ENCODE peak calls at places on chromosome 22, in four cellular contexts. P is K562, S is sigmoid colon, C is stomach. T is an unnamed sample.

GRCh38 chr22:27476729-27477128 is 324.8 kb downstream of the MN1 start:
- DNase-seq in P (no peak), S (no peak), C (no peak), T (peak; percentile 30)

GRCh38 chr22:22958621-22959020 is 71.0 kb downstream of the IGLL5 start:
- DNase-seq in S (no peak), P (no peak), C (no peak), T (no peak)

GRCh38 chr22:20550851-20551744 is 43.7 kb downstream of the MED15 start:
- DNase-seq in S (peak; percentile 83), P (no peak), C (no peak), T (no peak)

GRCh38 chr22:26711205-26711958 is 54.0 kb downstream of the MIAT start:
- DNase-seq in C (peak; percentile 26), P (no peak), S (no peak), T (no peak)

GRCh38 chr22:17712441-17712840 is 61.8 kb downstream of the BID start:
- DNase-seq in P (no peak), C (no peak), S (no peak), T (no peak)

GRCh38 chr22:35995772-35996171 is 32.9 kb downstream of the RBFOX2 start:
- DNase-seq in S (peak; percentile 95), C (peak; percentile 50), P (peak; percentile 18), T (no peak)

GRCh38 chr22:26479792-26480610 is 3.6 kb downstream of the HPS4 start:
- DNase-seq in C (no peak), P (peak; percentile 35), S (no peak), T (no peak)

GRCh38 chr22:32765117-32765618 is 36.3 kb upstream of the TIMP3 start:
- DNase-seq in P (no peak), S (no peak), C (no peak), T (no peak)

GRCh38 chr22:35940166-35940565 is 88.5 kb downstream of the RBFOX2 start:
- DNase-seq in P (no peak), S (no peak), C (no peak), T (no peak)

GRCh38 chr22:31613286-31613903 is 48.6 kb downstream of the PISD start:
- DNase-seq in P (no peak), C (no peak), S (peak; percentile 52), T (peak; percentile 74)

GRCh38 chr22:19224985-19225384 is 46.4 kb upstream of the SLC25A1 start:
- DNase-seq in P (no peak), C (no peak), S (no peak), T (no peak)

GRCh38 chr22:36828815-36829214 is 12.0 kb upstream of the PVALB start:
- DNase-seq in S (no peak), C (no peak), P (peak; percentile 15), T (no peak)

GRCh38 chr22:22663861-22664800 is 19.7 kb downstream of the GGTLC2 start:
- DNase-seq in C (no peak), P (no peak), S (no peak), T (no peak)

GRCh38 chr22:46073683-46074504 is 76.4 kb upstream of the PPARA start:
- DNase-seq in C (peak; percentile 43), S (peak; percentile 89), P (no peak), T (peak; percentile 31)

GRCh38 chr22:21443057-21443734 is 24.0 kb upstream of the TMEM191C start:
- DNase-seq in S (peak; percentile 49), C (peak; percentile 22), P (no peak), T (peak; percentile 15)

GRCh38 chr22:18076060-18076497 is 1.7 kb upstream of the PEX26 start:
- DNase-seq in C (peak; percentile 60), S (peak; percentile 88), P (peak; percentile 89), T (peak; percentile 64)

GRCh38 chr22:17198188-17199130 is 20.8 kb downstream of the ADA2 start:
- DNase-seq in C (no peak), S (no peak), P (peak; percentile 35), T (peak; percentile 50)

GRCh38 chr22:37187891-37188761 is at the start of gene C1QTNF6:
- DNase-seq in P (no peak), C (peak; percentile 43), S (peak; percentile 68), T (no peak)

GRCh38 chr22:39532215-39533071 is at the start of gene RPS19BP1:
- DNase-seq in C (peak; percentile 100), S (peak; percentile 100), P (peak; percentile 99), T (peak; percentile 99)

GRCh38 chr22:18119409-18120110 is 9.0 kb downstream of the TUBA8 start:
- DNase-seq in P (no peak), C (peak; percentile 50), S (no peak), T (no peak)

GRCh38 chr22:40953446-40953845 is 2.3 kb downstream of the RBX1 start:
- DNase-seq in S (no peak), C (no peak), P (no peak), T (no peak)

GRCh38 chr22:30875481-30876215 is 92.9 kb downstream of the MORC2 start:
- DNase-seq in P (no peak), C (no peak), S (peak; percentile 62), T (no peak)

GRCh38 chr22:40107244-40107643 is 70.5 kb upstream of the TNRC6B start:
- DNase-seq in C (no peak), P (no peak), S (no peak), T (no peak)

GRCh38 chr22:26674211-26675190 is 17.1 kb downstream of the MIAT start:
- DNase-seq in S (no peak), P (peak; percentile 36), C (no peak), T (no peak)

GRCh38 chr22:38336699-38337098 is 19.5 kb upstream of the CSNK1E start:
- DNase-seq in P (no peak), S (no peak), C (no peak), T (no peak)
- H3K4me3 ChIP-seq in P (peak overlapping the region; percentile 45), S (no peak overlapping the region), C (peak overlapping the region; percentile 44), T (peak overlapping the region; percentile 55)

DNA sequence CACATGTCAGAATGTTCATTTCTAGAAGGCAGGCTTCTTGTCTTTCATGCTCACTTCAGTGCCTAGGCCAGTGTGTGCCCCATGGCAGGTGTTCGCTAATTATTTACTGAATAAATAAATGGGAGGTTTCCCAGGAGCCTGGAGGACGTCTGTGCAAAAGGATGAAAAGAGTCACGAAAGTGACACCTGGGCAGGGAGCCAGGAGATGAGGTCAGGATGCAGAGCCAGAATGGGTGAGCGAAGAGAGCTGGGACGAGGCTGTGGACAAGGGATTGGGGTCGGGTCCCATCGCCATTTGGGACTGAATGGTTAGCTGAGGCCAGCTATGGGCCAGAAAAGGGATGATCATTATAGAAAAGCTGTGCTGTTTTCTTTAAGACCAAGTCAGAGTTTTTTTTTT is 560.4 kb downstream of the TBC1D22A start:
- DNase-seq in P (no peak), S (no peak), C (no peak), T (no peak)
- TF ChIP-seq POLR2A in P (no peak), S (no peak), C (no peak), T (no peak)

DNA sequence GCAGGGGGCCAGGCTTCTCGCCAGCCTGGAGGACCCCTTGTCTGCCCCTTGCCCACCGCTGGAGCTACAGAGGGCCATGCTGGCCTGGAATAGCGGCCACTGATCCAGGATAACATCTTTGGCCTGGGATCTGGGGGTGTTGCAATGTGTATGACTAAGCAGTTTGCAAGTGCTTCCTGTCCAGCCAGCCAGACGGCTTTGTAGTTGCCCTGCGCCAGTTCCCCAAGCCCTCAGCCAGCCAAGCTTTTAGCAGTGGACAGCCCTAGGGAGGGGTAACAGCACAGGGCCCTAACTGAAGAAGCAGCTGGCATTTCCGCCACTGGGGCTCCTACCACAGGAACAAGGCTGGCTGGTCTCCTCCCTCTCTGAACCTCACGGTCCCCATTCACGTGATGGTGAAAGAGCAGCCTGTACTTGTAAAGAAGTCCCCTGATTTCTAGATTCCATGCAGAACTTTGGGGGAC is 32.1 kb downstream of the UQCR10 start:
- DNase-seq in P (peak; percentile 84), S (peak; percentile 94), C (peak; percentile 95), T (no peak)
- TF ChIP-seq EP300 in P (peak; percentile 71), S (no peak), C (no peak), T (no peak)

DNA sequence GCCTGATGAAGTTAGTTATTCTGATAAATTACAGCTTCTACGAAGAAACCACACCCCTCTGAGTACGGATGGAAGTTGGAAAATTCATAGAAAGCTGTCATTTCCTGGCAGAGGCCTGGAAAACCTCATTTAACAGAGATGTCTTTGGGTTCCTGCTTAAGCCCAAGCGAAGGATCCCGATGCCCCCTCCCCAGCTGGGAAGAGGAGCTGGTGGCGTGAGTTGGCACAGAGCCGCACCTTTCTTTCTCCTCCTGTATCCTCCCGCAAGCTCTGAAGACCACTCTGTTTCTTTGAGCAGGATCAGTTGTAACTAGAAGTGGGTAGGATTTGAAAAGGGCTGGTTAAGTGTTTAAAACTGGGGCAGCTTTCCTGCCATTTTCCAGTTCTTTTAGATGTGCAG is 62.7 kb downstream of the PARVB start:
- DNase-seq in P (no peak), C (no peak), S (no peak), T (no peak)
- H3K4me3 ChIP-seq in P (no peak overlapping the region), C (no peak overlapping the region), S (no peak overlapping the region), T (no peak overlapping the region)

GRCh38 chr22:49768077-49768476 is 59.6 kb downstream of the BRD1 start:
- DNase-seq in P (no peak), C (no peak), S (peak; percentile 32), T (peak; percentile 67)

GRCh38 chr22:49768511-49768910 is 59.2 kb downstream of the BRD1 start:
- DNase-seq in C (no peak), P (no peak), S (peak; percentile 60), T (peak; percentile 70)

GRCh38 chr22:49765951-49766350 is 61.7 kb downstream of the BRD1 start:
- DNase-seq in S (peak; percentile 56), C (peak; percentile 17), P (no peak), T (peak; percentile 78)

GRCh38 chr22:49768961-49769690 is 58.5 kb downstream of the BRD1 start:
- DNase-seq in S (peak; percentile 70), P (no peak), C (no peak), T (peak; percentile 89)

DNA sequence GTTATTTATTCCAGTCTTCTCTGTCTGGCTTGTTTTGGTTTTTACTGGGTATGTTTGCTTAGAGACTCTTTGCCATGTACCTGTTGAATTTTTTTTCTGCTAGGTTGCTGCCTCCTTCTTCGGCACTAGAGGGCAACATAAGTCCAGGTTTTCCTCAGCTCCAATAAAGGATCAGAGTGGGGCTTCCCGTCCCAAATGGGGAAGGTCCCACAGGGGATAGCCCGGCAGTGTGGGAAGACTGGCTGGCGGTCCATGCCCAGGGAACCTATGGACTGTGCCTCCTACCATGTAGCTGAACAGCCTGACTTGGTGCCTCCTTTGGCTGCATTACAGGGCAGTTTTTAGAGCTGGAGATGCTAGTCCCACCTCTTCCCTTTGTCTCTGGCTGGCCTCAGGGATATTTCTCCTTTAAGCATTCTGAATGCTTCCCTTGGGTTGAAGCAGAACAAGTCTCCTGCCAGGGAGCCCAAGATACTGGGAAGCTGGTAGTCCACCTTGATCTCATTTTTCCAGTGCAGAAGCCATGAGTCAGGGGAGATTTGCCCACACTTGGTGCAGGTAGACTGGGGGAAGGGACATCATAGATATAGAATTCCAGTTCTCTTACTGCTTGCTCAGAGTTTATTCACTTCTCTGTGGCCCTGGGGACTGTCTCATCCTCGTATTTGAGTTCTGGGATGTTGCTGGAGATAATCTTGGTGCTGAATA is 60.2 kb downstream of the BRD1 start:
- DNase-seq in P (peak; percentile 55), S (peak; percentile 61), C (no peak), T (peak; percentile 33)
- TF ChIP-seq POLR2A in P (no peak), S (no peak), C (no peak), T (no peak)

DNA sequence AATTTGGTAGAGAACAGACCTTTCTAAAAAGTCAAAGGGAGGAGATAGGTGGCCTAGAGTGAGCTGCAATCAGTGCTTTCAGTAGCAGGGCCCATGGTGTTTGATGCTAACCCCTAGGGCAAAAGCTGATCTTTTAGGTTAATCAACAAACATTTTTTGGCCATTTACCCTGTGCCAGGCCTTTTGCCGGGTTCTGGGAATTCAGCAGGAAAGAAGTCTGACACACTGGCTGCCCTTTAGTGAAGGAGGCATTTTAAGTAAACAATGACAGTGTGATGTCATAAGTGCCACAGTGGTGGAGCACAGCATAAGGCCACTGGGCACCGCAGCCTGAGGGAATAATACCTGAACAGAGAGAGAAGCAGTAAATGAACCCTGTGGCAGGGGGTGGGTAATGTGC is 29.0 kb downstream of the C22orf31 start:
- DNase-seq in C (peak; percentile 34), S (no peak), P (no peak), T (peak; percentile 47)
- TF ChIP-seq EP300 in C (no peak), S (no peak), P (no peak), T (no peak)

GRCh38 chr22:49052560-49052959 is 775.1 kb downstream of the BRD1 start:
- DNase-seq in P (no peak), S (no peak), C (no peak), T (no peak)
- H3K4me3 ChIP-seq in P (peak overlapping the region; percentile 6), S (peak overlapping the region; percentile 37), C (peak overlapping the region; percentile 28), T (peak overlapping the region; percentile 43)

T was measured in upper lobe of left lung.